ENCODE peak calls at places on chromosome 4, in four cellular contexts. Y is head of caudate nucleus, F is activated gamma-delta T cell treated with Interleukin-2 at 50 U/mL for 16 hours, C is RPMI7951. P is an unnamed sample.
A peak's percentile ranks its signal among the peaks of the same experiment; 100 is the strongest.

GRCh38 chr4:157509286-157509685 is 288.8 kb downstream of the GRIA2 start:
- DNase-seq in Y (no peak), F (no peak), C (no peak), P (no peak)

GRCh38 chr4:38123555-38123954 is 163.4 kb downstream of the PTTG2 start:
- DNase-seq in Y (no peak), F (no peak), C (no peak), P (no peak)

GRCh38 chr4:154743683-154744340 is at the start of gene LRAT:
- DNase-seq in Y (peak; percentile 54), F (no peak), C (no peak), P (peak; percentile 61)

GRCh38 chr4:15714616-15715015 is 11.8 kb downstream of the BST1 start:
- DNase-seq in Y (no peak), F (no peak), C (peak; percentile 34), P (no peak)

GRCh38 chr4:98728433-98728832 is 70.0 kb upstream of the TSPAN5 start:
- DNase-seq in Y (no peak), F (no peak), C (peak; percentile 82), P (peak; percentile 42)

GRCh38 chr4:30840571-30840970 is 120.4 kb downstream of the PCDH7 start:
- DNase-seq in Y (no peak), F (no peak), C (no peak), P (no peak)

GRCh38 chr4:109998867-109999303 is 86.2 kb downstream of the EGF start:
- DNase-seq in Y (no peak), F (peak; percentile 27), C (peak; percentile 55), P (peak; percentile 69)

GRCh38 chr4:55125087-55125721 is at the start of gene KDR:
- DNase-seq in Y (peak; percentile 15), F (no peak), C (peak; percentile 3), P (no peak)

GRCh38 chr4:60926624-60927023 is 273.5 kb upstream of the ADGRL3 start:
- DNase-seq in Y (no peak), F (no peak), C (no peak), P (no peak)

GRCh38 chr4:169351860-169352259 is 81.1 kb upstream of the SH3RF1 start:
- DNase-seq in Y (peak; percentile 30), F (no peak), C (no peak), P (peak; percentile 52)

GRCh38 chr4:109067509-109068205 is 234.8 kb downstream of the COL25A1 start:
- DNase-seq in Y (no peak), F (no peak), C (no peak), P (peak; percentile 10)

GRCh38 chr4:152539556-152540292 is 3.8 kb upstream of the FBXW7 start:
- DNase-seq in Y (no peak), F (no peak), C (no peak), P (no peak)

GRCh38 chr4:7959066-7959465 is 19.4 kb upstream of the AFAP1 start:
- DNase-seq in Y (no peak), F (no peak), C (no peak), P (no peak)

GRCh38 chr4:61200991-61201526 is 933 bp downstream of the ADGRL3 start:
- DNase-seq in Y (peak; percentile 69), F (no peak), C (no peak), P (peak; percentile 19)

GRCh38 chr4:176883108-176883550 is 90.4 kb upstream of the VEGFC start:
- DNase-seq in Y (no peak), F (no peak), C (peak; percentile 68), P (no peak)

GRCh38 chr4:180827610-180828009 is 1415.6 kb upstream of the TENM3 start:
- DNase-seq in Y (no peak), F (no peak), C (peak; percentile 44), P (no peak)

GRCh38 chr4:188417181-188417580 is 277.9 kb downstream of the TRIML1 start:
- DNase-seq in Y (no peak), F (no peak), C (no peak), P (peak; percentile 14)

GRCh38 chr4:83757121-83757621 is 221.3 kb downstream of the GPAT3 start:
- DNase-seq in Y (no peak), F (no peak), C (peak; percentile 15), P (peak; percentile 43)

GRCh38 chr4:146960634-146961033 is 15.0 kb upstream of the TTC29 start:
- DNase-seq in Y (no peak), F (no peak), C (no peak), P (no peak)

GRCh38 chr4:10020871-10021676 is at the start of gene SLC2A9:
- DNase-seq in Y (no peak), F (no peak), C (no peak), P (peak; percentile 37)

GRCh38 chr4:57190651-57191481 is 80.7 kb upstream of the IGFBP7 start:
- DNase-seq in Y (no peak), F (no peak), C (peak; percentile 36), P (peak; percentile 49)

GRCh38 chr4:81783565-81783964 is 311.9 kb upstream of the RASGEF1B start:
- DNase-seq in Y (no peak), F (no peak), C (no peak), P (no peak)

GRCh38 chr4:126986828-126987227 is 645.9 kb upstream of the INTU start:
- DNase-seq in Y (no peak), F (no peak), C (peak; percentile 48), P (peak; percentile 67)

P was measured in kidney tubule cell.